ENCODE peak calls at places on chromosomes 6 and 20, in ten cellular contexts. P is GM23248, W is endothelial cell of umbilical vein, D is HCT116, A is K562, S is fibroblast of lung, Q is astrocyte, I is mammary epithelial cell, T is DND-41, M is neural progenitor cell. Y is an unnamed sample.

GRCh38 chr6:57177545-57178225 is 5.6 kb downstream of the BAG2 start:
- DNase-seq in D (no peak), S (peak; percentile 79), Q (no peak), I (no peak), T (no peak), A (no peak), M (no peak), P (peak; percentile 67), W (no peak), Y (no peak)

GRCh38 chr20:50918403-50918802 is 12.8 kb downstream of the ADNP start:
- DNase-seq in W (no peak), T (no peak), M (no peak), Q (peak; percentile 55), I (no peak), P (peak; percentile 75), A (no peak), S (peak; percentile 83), D (no peak), Y (no peak)

GRCh38 chr20:48630342-48631075 is 197.3 kb downstream of the PREX1 start:
- DNase-seq in M (peak; percentile 31), P (no peak), I (no peak), A (peak; percentile 24), Q (no peak), S (no peak), T (no peak), W (no peak), D (no peak), Y (no peak)

GRCh38 chr20:63286781-63287696 is 5.9 kb upstream of the COL20A1 start:
- DNase-seq in D (no peak), M (no peak), I (no peak), A (no peak), Q (no peak), P (no peak), S (peak; percentile 7), T (no peak), W (no peak), Y (no peak)

GRCh38 chr6:101070044-101070608 is 189.0 kb upstream of the ASCC3 start:
- DNase-seq in Q (no peak), T (no peak), M (no peak), I (no peak), S (no peak), W (no peak), D (no peak), P (no peak), A (no peak), Y (no peak)

GRCh38 chr6:31826793-31827285 is 699 bp upstream of the HSPA1B start:
- DNase-seq in M (peak; percentile 57), S (no peak), P (peak; percentile 91), T (peak; percentile 70), A (peak; percentile 78), Q (peak; percentile 81), D (no peak), I (no peak), W (no peak), Y (no peak)

GRCh38 chr6:130872250-130873095 is 45.3 kb downstream of the SMLR1 start:
- DNase-seq in I (peak; percentile 26), P (peak; percentile 63), A (peak; percentile 57), Q (peak; percentile 6), M (peak; percentile 79), D (peak; percentile 27), T (peak; percentile 72), S (peak; percentile 57), W (peak; percentile 51), Y (peak; percentile 52)

GRCh38 chr6:41702771-41703494 is 32.5 kb downstream of the TFEB start:
- DNase-seq in P (no peak), D (no peak), I (no peak), S (no peak), Q (no peak), W (no peak), M (no peak), A (no peak), T (no peak), Y (no peak)

GRCh38 chr20:40689943-40690835 is 1.2 kb upstream of the MAFB start:
- DNase-seq in I (peak; percentile 79), W (peak; percentile 81), Q (peak; percentile 69), S (peak; percentile 93), M (peak; percentile 96), T (peak; percentile 73), D (peak; percentile 51), P (peak; percentile 97), A (peak; percentile 68), Y (peak; percentile 53)
- TF ChIP-seq EZH2 in I (no peak), W (peak; percentile 86), Q (peak; percentile 87), S (peak; percentile 74), M (peak; percentile 97), T (no peak), D (no peak), P (no peak), A (no peak), Y (no peak)

GRCh38 chr6:116763048-116763447 is 2.5 kb downstream of the FAM162B start:
- DNase-seq in T (no peak), A (no peak), M (no peak), W (no peak), I (no peak), Q (no peak), P (no peak), D (no peak), S (no peak), Y (no peak)

GRCh38 chr6:116762235-116762634 is 3.3 kb downstream of the FAM162B start:
- DNase-seq in T (no peak), A (no peak), D (no peak), P (no peak), S (no peak), W (no peak), I (no peak), Q (no peak), M (no peak), Y (no peak)

GRCh38 chr6:116763871-116764270 is 1.6 kb downstream of the FAM162B start:
- DNase-seq in D (no peak), I (no peak), Q (no peak), P (no peak), W (no peak), T (no peak), A (no peak), S (peak; percentile 42), M (no peak), Y (no peak)

GRCh38 chr6:116764557-116764960 is 960 bp downstream of the FAM162B start:
- DNase-seq in M (no peak), I (no peak), W (no peak), A (no peak), P (no peak), T (no peak), S (peak; percentile 62), D (no peak), Q (no peak), Y (no peak)

GRCh38 chr6:116761779-116762178 is 3.7 kb downstream of the FAM162B start:
- DNase-seq in S (no peak), T (no peak), D (no peak), M (no peak), P (no peak), I (no peak), A (peak; percentile 12), W (no peak), Q (no peak), Y (no peak)
- H3K9ac ChIP-seq in S (no peak overlapping the region), T (no peak overlapping the region), D (no peak overlapping the region), M (no peak overlapping the region), P (no peak overlapping the region), I (no peak overlapping the region), A (no peak overlapping the region), W (no peak overlapping the region), Q (no peak overlapping the region), Y (no peak overlapping the region)

GRCh38 chr6:170293411-170293844 is 2.5 kb upstream of the DLL1 start:
- DNase-seq in W (no peak), P (no peak), A (no peak), S (no peak), I (no peak), T (no peak), Q (no peak), M (peak; percentile 48), D (no peak), Y (no peak)

GRCh38 chr6:170291271-170292110 is 613 bp upstream of the DLL1 start:
- DNase-seq in S (no peak), D (no peak), T (peak; percentile 47), A (no peak), W (peak; percentile 44), M (peak; percentile 96), I (peak; percentile 60), Q (no peak), P (peak; percentile 39), Y (no peak)

GRCh38 chr6:170290306-170291128 is at the start of gene DLL1:
- DNase-seq in Q (peak; percentile 17), P (peak; percentile 70), M (peak; percentile 97), T (peak; percentile 60), D (no peak), S (no peak), A (no peak), I (peak; percentile 72), W (peak; percentile 52), Y (no peak)

GRCh38 chr6:170292778-170293164 is 1.9 kb upstream of the DLL1 start:
- DNase-seq in W (no peak), S (peak; percentile 36), D (peak; percentile 32), T (no peak), I (no peak), M (peak; percentile 62), Q (no peak), P (peak; percentile 49), A (peak; percentile 68), Y (no peak)

DNA sequence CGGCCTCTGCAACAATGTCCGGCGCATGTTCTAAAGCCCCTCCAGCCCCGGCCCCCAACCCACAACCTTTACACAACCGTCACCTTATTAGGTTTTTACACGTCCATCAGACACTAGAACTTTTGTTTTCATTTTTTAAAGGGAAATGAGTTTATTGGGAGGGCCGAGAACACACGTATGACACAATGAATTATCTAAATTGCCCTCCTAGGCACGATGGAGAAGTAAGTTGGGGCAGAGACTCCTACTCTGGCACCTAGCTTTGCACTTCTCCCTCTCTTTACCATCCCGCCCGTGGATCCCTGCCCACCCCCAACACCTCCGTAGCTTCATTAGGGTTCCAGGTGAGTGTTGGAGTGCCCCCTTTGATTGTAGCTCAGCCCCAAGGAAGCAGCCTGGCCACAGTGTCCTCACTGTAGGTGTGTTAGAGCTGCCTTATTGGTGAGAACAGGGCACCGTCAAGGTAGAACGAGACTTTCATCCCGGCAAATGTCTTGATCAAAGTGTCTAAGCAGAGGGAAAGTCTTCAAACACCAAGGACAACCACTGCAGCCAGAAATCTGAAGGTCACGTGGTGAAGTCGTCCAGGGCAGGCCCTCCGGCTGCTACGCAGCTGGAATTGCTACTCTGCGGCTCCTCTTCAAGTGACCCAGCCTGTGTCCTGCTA is 1.4 kb upstream of the DLL1 start:
- DNase-seq in A (no peak), T (no peak), P (peak; percentile 35), W (peak; percentile 8), I (no peak), M (peak; percentile 53), S (no peak), Q (no peak), D (no peak), Y (no peak)
- TF ChIP-seq EZH2 in A (no peak), T (no peak), P (no peak), W (no peak), I (no peak), M (peak; percentile 26), S (no peak), Q (no peak), D (no peak), Y (no peak)

GRCh38 chr6:15620616-15621015 is 42.2 kb downstream of the DTNBP1 start:
- DNase-seq in Q (no peak), P (no peak), D (no peak), S (no peak), I (no peak), T (no peak), A (no peak), M (peak; percentile 33), W (no peak), Y (no peak)

GRCh38 chr6:15621203-15622044 is 41.4 kb downstream of the DTNBP1 start:
- DNase-seq in Q (no peak), M (peak; percentile 65), I (peak; percentile 73), P (peak; percentile 15), T (no peak), W (peak; percentile 20), A (peak; percentile 37), S (no peak), D (no peak), Y (no peak)

GRCh38 chr6:15616266-15616665 is 46.6 kb downstream of the DTNBP1 start:
- DNase-seq in Q (no peak), M (no peak), T (no peak), I (no peak), W (no peak), A (no peak), S (no peak), D (no peak), P (no peak), Y (no peak)

GRCh38 chr6:15619330-15619729 is 43.5 kb downstream of the DTNBP1 start:
- DNase-seq in T (no peak), A (no peak), D (no peak), M (no peak), W (no peak), S (no peak), P (no peak), Q (no peak), I (no peak), Y (no peak)

GRCh38 chr6:15618685-15619084 is 44.1 kb downstream of the DTNBP1 start:
- DNase-seq in Q (no peak), P (no peak), M (no peak), W (no peak), T (no peak), D (no peak), A (no peak), S (no peak), I (no peak), Y (no peak)
- H3K9ac ChIP-seq in Q (no peak overlapping the region), P (no peak overlapping the region), M (no peak overlapping the region), W (no peak overlapping the region), T (no peak overlapping the region), D (no peak overlapping the region), A (no peak overlapping the region), S (no peak overlapping the region), I (no peak overlapping the region), Y (no peak overlapping the region)